ENCODE peak calls at places on chromosomes 3 and 15, in six cellular contexts. One of them, this sample, is unnamed.

GRCh38 chr15:73655724-73656123 is 22.5 kb upstream of the NPTN start:
- DNase-seq in uterus: no peak
- DNase-seq in EL: no peak
- DNase-seq in GM03348: no peak
- DNase-seq in progenitor cell of endocrine pancreas: no peak
- DNase-seq in thoracic aorta: no peak
- DNase-seq in this sample: no peak

GRCh38 chr15:38154255-38154654 is 98.4 kb upstream of the SPRED1 start:
- DNase-seq in uterus: no peak
- DNase-seq in EL: no peak
- DNase-seq in GM03348: no peak
- DNase-seq in progenitor cell of endocrine pancreas: no peak
- DNase-seq in thoracic aorta: no peak
- DNase-seq in this sample: no peak

GRCh38 chr3:140924097-140924873 is 17.4 kb upstream of the SLC25A36 start:
- DNase-seq in uterus: no peak
- DNase-seq in EL: no peak
- DNase-seq in GM03348: no peak
- DNase-seq in progenitor cell of endocrine pancreas: no peak
- DNase-seq in thoracic aorta: no peak
- DNase-seq in this sample: no peak

GRCh38 chr3:161969867-161970266 is 473.3 kb downstream of the OTOL1 start:
- DNase-seq in uterus: no peak
- DNase-seq in EL: peak; percentile 17
- DNase-seq in GM03348: peak; percentile 26
- DNase-seq in progenitor cell of endocrine pancreas: no peak
- DNase-seq in thoracic aorta: no peak
- DNase-seq in this sample: no peak

GRCh38 chr15:59999558-60000112 is 4.5 kb upstream of the FOXB1 start:
- DNase-seq in uterus: no peak
- DNase-seq in EL: no peak
- DNase-seq in GM03348: no peak
- DNase-seq in progenitor cell of endocrine pancreas: no peak
- DNase-seq in thoracic aorta: no peak
- DNase-seq in this sample: no peak

GRCh38 chr3:135131290-135131689 is 336.2 kb downstream of the EPHB1 start:
- DNase-seq in uterus: no peak
- DNase-seq in EL: no peak
- DNase-seq in GM03348: no peak
- DNase-seq in progenitor cell of endocrine pancreas: no peak
- DNase-seq in thoracic aorta: no peak
- DNase-seq in this sample: no peak

GRCh38 chr3:39185326-39185958 is 7.0 kb downstream of the XIRP1 start:
- DNase-seq in uterus: no peak
- DNase-seq in EL: no peak
- DNase-seq in GM03348: no peak
- DNase-seq in progenitor cell of endocrine pancreas: no peak
- DNase-seq in thoracic aorta: no peak
- DNase-seq in this sample: no peak

GRCh38 chr3:34346656-34347055 is 548.2 kb downstream of the PDCD6IP start:
- DNase-seq in uterus: no peak
- DNase-seq in EL: no peak
- DNase-seq in GM03348: no peak
- DNase-seq in progenitor cell of endocrine pancreas: no peak
- DNase-seq in thoracic aorta: no peak
- DNase-seq in this sample: no peak

GRCh38 chr3:128714887-128715496 is 11.0 kb upstream of the RAB7A start:
- DNase-seq in uterus: no peak
- DNase-seq in EL: no peak
- DNase-seq in GM03348: no peak
- DNase-seq in progenitor cell of endocrine pancreas: no peak
- DNase-seq in thoracic aorta: no peak
- DNase-seq in this sample: no peak

GRCh38 chr3:14366233-14366632 is 36.2 kb upstream of the SLC6A6 start:
- DNase-seq in uterus: no peak
- DNase-seq in EL: no peak
- DNase-seq in GM03348: no peak
- DNase-seq in progenitor cell of endocrine pancreas: no peak
- DNase-seq in thoracic aorta: no peak
- DNase-seq in this sample: no peak

GRCh38 chr15:57676578-57676977 is 29.9 kb upstream of the POLR2M start:
- DNase-seq in uterus: no peak
- DNase-seq in EL: no peak
- DNase-seq in GM03348: no peak
- DNase-seq in progenitor cell of endocrine pancreas: no peak
- DNase-seq in thoracic aorta: no peak
- DNase-seq in this sample: no peak

This sample was measured in DND-41.